ENCODE peak calls at places on chromosomes 1 and 21, in four cellular contexts. U is HepG2, V is GM12878, P is K562. G is an unnamed sample.
A peak's percentile ranks its signal among the peaks of the same experiment; 100 is the strongest.

GRCh38 chr1:59704721-59705120 is 110.0 kb upstream of the HOOK1 start:
- DNase-seq in U (no peak), V (no peak), P (no peak), G (no peak)

GRCh38 chr1:54972436-54972835 is 8.0 kb upstream of the TMEM61 start:
- DNase-seq in U (no peak), V (no peak), P (no peak), G (no peak)

GRCh38 chr1:186183970-186184628 is 191.0 kb downstream of the TPR start:
- DNase-seq in U (no peak), V (peak; percentile 19), P (no peak), G (no peak)

GRCh38 chr1:27392778-27393635 is 585 bp downstream of the GPR3 start:
- DNase-seq in U (no peak), V (no peak), P (peak; percentile 63), G (peak; percentile 72)

GRCh38 chr1:10251325-10252103 is 41.1 kb downstream of the KIF1B start:
- DNase-seq in U (no peak), V (no peak), P (no peak), G (no peak)

GRCh38 chr1:56798053-56798471 is 21.1 kb downstream of the FYB2 start:
- DNase-seq in U (no peak), V (no peak), P (no peak), G (no peak)

GRCh38 chr1:76068542-76068941 is 6.0 kb upstream of the ST6GALNAC3 start:
- DNase-seq in U (peak; percentile 21), V (no peak), P (no peak), G (no peak)

GRCh38 chr1:181969902-181970301 is 91.6 kb downstream of the ZNF648 start:
- DNase-seq in U (no peak), V (no peak), P (no peak), G (no peak)

GRCh38 chr21:33541105-33541711 is 709 bp downstream of the GART start:
- DNase-seq in U (peak; percentile 24), V (peak; percentile 13), P (peak; percentile 75), G (no peak)

GRCh38 chr1:205229916-205230700 is 2.4 kb downstream of the TMCC2 start:
- DNase-seq in U (no peak), V (no peak), P (peak; percentile 74), G (no peak)

GRCh38 chr1:153670257-153670858 is 435 bp downstream of the ILF2 start:
- DNase-seq in U (no peak), V (no peak), P (no peak), G (peak; percentile 38)

GRCh38 chr1:215923129-215923824 is 356.2 kb downstream of the KCTD3 start:
- DNase-seq in U (no peak), V (no peak), P (no peak), G (no peak)

GRCh38 chr1:2438641-2439040 is 26.3 kb upstream of the PEX10 start:
- DNase-seq in U (no peak), V (no peak), P (no peak), G (no peak)

GRCh38 chr1:105608713-105609112 is 1447.8 kb upstream of the PRMT6 start:
- DNase-seq in U (peak; percentile 4), V (no peak), P (no peak), G (no peak)

GRCh38 chr1:8167936-8168335 is 141.8 kb upstream of the ERRFI1 start:
- DNase-seq in U (no peak), V (no peak), P (no peak), G (no peak)

GRCh38 chr1:2414297-2414958 is 2.1 kb upstream of the PEX10 start:
- DNase-seq in U (peak; percentile 51), V (peak; percentile 24), P (peak; percentile 87), G (peak; percentile 91)

GRCh38 chr1:38154089-38154470 is 107.5 kb upstream of the POU3F1 start:
- DNase-seq in U (no peak), V (no peak), P (no peak), G (no peak)

GRCh38 chr1:233188061-233188460 is 107.5 kb downstream of the PCNX2 start:
- DNase-seq in U (no peak), V (no peak), P (no peak), G (no peak)

GRCh38 chr1:203379831-203380230 is 28.9 kb upstream of the FMOD start:
- DNase-seq in U (no peak), V (no peak), P (no peak), G (no peak)

GRCh38 chr1:224459936-224460335 is 25.3 kb upstream of the WDR26 start:
- DNase-seq in U (no peak), V (no peak), P (peak; percentile 42), G (no peak)

GRCh38 chr1:28178690-28179485 is 2.4 kb upstream of the PTAFR start:
- DNase-seq in U (no peak), V (no peak), P (no peak), G (no peak)

GRCh38 chr1:7549277-7549676 is 221.8 kb upstream of the VAMP3 start:
- DNase-seq in U (no peak), V (peak; percentile 56), P (no peak), G (no peak)

DNA sequence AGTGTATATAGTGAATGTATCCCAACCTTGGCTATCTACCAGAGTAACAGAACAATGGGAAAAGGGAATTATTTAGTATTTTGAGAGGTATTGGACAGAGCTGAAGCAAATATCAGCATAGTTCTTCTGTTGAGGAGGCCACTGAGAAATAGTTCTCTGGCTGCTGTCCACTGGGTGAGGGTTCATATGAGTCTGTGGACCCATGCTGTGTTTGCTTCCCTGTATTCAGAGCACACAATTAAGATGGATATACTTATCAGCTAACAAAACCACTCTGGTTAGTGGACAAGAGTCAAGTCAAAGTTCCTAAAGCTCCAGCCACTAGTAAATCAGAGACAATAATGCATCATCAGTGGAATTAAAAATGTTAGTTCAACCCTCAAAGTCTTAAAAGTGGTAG is 66.1 kb downstream of the RGS18 start:
- DNase-seq in U (no peak), V (no peak), P (no peak), G (no peak)
- TF ChIP-seq USF2 in U (no peak), V (no peak), P (no peak), G (no peak)

GRCh38 chr1:98839840-98840239 is 164.8 kb downstream of the PLPPR5 start:
- DNase-seq in U (no peak), V (no peak), P (no peak), G (no peak)
- TF ChIP-seq NFIC in U (no peak), V (no peak), P (no peak), G (no peak)

GRCh38 chr1:197911857-197912696 is 5.1 kb upstream of the LHX9 start:
- DNase-seq in U (no peak), V (no peak), P (no peak), G (peak; percentile 19)
- TF ChIP-seq USF2 in U (no peak), V (no peak), P (no peak), G (no peak)

DNA sequence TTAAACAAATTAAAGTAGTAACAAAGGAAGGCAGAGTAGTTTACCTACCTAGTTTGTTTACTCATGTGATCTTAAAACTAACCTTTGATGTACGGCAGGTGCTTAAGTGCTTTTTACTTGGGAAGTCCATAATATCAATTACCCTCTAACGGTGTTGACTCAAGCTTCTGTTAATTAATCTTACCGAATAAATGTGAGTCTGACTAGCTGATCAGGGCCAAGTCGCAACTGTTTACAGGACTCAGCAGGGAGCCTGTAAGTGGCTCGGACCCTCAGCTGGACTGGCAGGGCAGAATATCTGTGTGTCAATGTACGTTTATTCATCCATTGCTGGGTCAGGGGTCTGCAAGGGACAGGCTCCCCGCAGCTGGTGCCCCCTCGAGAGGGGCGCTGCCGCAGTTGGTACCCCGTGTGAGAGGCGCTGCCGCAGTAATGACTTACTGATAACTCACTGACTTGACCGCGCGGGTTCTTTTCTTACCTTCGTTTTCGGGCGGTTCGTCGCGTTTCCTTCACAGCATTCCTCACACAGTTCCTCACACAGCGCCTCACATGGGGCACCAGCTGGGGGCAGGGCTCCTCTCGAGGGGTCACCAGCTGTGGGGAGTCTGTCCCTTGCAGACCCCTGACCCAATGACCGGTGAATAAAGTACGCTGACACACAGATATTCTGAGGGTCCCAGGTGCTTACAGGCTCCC is 2.9 kb downstream of the FMO1 start:
- DNase-seq in U (no peak), V (no peak), P (peak; percentile 12), G (no peak)
- TF ChIP-seq NFIC in U (no peak), V (no peak), P (no peak), G (no peak)

GRCh38 chr1:151703813-151704212 is 12.8 kb downstream of the CELF3 start:
- DNase-seq in U (no peak), V (no peak), P (no peak), G (no peak)
- TF ChIP-seq USF2 in U (no peak), V (no peak), P (no peak), G (no peak)

GRCh38 chr1:201126463-201126831 is 537 bp downstream of the ASCL5 start:
- DNase-seq in U (no peak), V (no peak), P (no peak), G (no peak)
- TF ChIP-seq NFIC in U (no peak), V (no peak), P (no peak), G (no peak)

DNA sequence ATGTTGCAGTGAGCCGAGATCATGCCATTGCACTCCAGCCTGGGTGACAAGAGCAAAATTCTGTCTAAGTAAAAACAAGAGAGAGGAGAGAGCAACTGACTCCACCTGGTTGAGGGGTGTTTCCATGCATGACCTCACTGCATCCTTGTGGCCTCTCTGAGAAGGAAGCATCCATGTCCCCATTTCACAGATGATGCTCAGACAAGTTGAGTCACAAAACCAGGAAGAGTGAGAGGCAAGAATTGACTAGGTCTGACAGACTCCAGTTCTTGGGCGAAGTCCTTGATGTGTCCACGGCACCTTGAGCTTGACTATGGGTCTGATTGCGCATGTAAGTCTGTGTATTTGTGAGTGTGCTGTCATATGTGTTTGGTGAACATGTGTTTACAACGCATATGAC is 105.8 kb downstream of the LACTBL1 start:
- DNase-seq in U (no peak), V (no peak), P (no peak), G (no peak)
- TF ChIP-seq USF2 in U (no peak), V (no peak), P (no peak), G (no peak)

GRCh38 chr1:235708390-235708962 is 58.9 kb upstream of the GNG4 start:
- DNase-seq in U (peak; percentile 2), V (no peak), P (no peak), G (no peak)
- TF ChIP-seq NFIC in U (no peak), V (no peak), P (no peak), G (peak; percentile 34)

GRCh38 chr1:148362141-148362929 is 120.8 kb downstream of the PPIAL4G start:
- DNase-seq in U (no peak), V (peak; percentile 35), P (no peak), G (no peak)

GRCh38 chr1:148373236-148373935 is 109.7 kb downstream of the PPIAL4G start:
- DNase-seq in U (no peak), V (no peak), P (no peak), G (no peak)

GRCh38 chr1:148372731-148373130 is 110.4 kb downstream of the PPIAL4G start:
- DNase-seq in U (peak; percentile 20), V (no peak), P (no peak), G (no peak)

GRCh38 chr1:148362930-148363810 is 119.9 kb downstream of the PPIAL4G start:
- DNase-seq in U (no peak), V (no peak), P (no peak), G (no peak)

GRCh38 chr1:148367596-148367995 is 115.5 kb downstream of the PPIAL4G start:
- DNase-seq in U (no peak), V (no peak), P (no peak), G (no peak)
- TF ChIP-seq USF2 in U (no peak), V (no peak), P (no peak), G (no peak)

DNA sequence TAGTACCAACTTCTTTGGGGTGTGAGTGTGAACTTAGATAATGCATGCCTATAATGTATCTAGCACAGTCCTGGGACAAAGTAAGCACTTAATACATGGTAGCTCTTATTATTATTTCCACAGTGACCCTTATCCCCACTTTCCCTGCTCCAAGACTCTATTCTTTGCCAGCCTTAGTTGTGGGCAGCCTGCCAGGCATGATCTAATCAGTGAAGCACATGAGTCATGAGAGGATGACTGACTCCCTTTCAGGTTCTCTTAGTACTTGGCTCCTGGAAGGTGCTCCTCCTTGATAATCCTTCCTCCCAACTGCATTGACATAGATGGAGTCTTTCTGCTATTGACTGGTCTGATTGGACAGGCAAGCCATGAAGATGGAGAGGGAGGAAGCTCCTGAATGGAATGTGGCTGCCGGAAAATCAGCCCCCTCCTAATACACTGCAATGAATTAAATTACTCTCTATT is 17.4 kb upstream of the GNG12 start:
- DNase-seq in U (no peak), V (no peak), P (peak; percentile 66), G (no peak)
- TF ChIP-seq NFIC in U (no peak), V (no peak), P (peak; percentile 86), G (peak; percentile 94)

G was measured in SK-N-SH.